ENCODE peak calls at places on chromosome 2, in nine cellular contexts. X is frontal cortex; L is heart left ventricle; N is effector CD4-positive, alpha-beta T cell; G is RPMI7951; K is GM23248; Y is iris pigment epithelial cell; P is SW480; A is lower leg skin. U is an unnamed sample.

GRCh38 chr2:145836986-145837385 is 1317.1 kb upstream of the ZEB2 start:
- DNase-seq in L (no peak), K (no peak), A (no peak), N (no peak), G (no peak), P (no peak), X (no peak), Y (no peak), U (no peak)

GRCh38 chr2:150732064-150732463 is 244.6 kb upstream of the RND3 start:
- DNase-seq in X (no peak), Y (peak), L (no peak), N (no peak), A (no peak), P (no peak), K (peak), G (peak), U (peak)

GRCh38 chr2:79375817-79376216 is 137.0 kb upstream of the CTNNA2 start:
- DNase-seq in Y (no peak), P (no peak), K (no peak), N (no peak), A (no peak), L (no peak), G (no peak), X (no peak), U (no peak)

GRCh38 chr2:39107156-39107555 is 13.7 kb downstream of the SOS1 start:
- DNase-seq in Y (peak), G (no peak), A (no peak), K (no peak), N (no peak), L (no peak), X (peak), P (no peak), U (no peak)

GRCh38 chr2:15874311-15874710 is 66.0 kb upstream of the MYCN start:
- DNase-seq in G (no peak), X (no peak), N (no peak), L (no peak), K (no peak), P (no peak), A (no peak), Y (no peak), U (peak)

GRCh38 chr2:70984576-70985282 is 6.3 kb downstream of the ANKRD53 start:
- DNase-seq in X (peak), N (peak), A (no peak), G (peak), L (peak), P (no peak), K (peak), Y (peak), U (no peak)

GRCh38 chr2:236309669-236310029 is 45.4 kb upstream of the ASB18 start:
- DNase-seq in L (no peak), Y (peak), G (peak), N (no peak), K (peak), P (peak), X (peak), A (no peak), U (peak)

GRCh38 chr2:149594411-149594810 is 6.8 kb upstream of the MMADHC start:
- DNase-seq in K (no peak), A (no peak), N (no peak), G (no peak), X (no peak), L (no peak), P (no peak), Y (no peak), U (no peak)

GRCh38 chr2:239522740-239523119 is 121.9 kb upstream of the HDAC4 start:
- DNase-seq in N (no peak), X (no peak), A (no peak), P (no peak), G (peak), K (no peak), L (no peak), Y (no peak), U (no peak)

GRCh38 chr2:82839046-82839445 is 1620.0 kb downstream of the SUCLG1 start:
- DNase-seq in X (no peak), N (no peak), P (no peak), A (no peak), Y (peak), L (no peak), K (no peak), G (no peak), U (peak)

GRCh38 chr2:119293900-119294299 is 70.3 kb downstream of the STEAP3 start:
- DNase-seq in Y (no peak), N (no peak), A (no peak), L (peak), X (no peak), K (no peak), G (peak), P (no peak), U (no peak)

GRCh38 chr2:19574788-19575260 is 216.4 kb upstream of the OSR1 start:
- DNase-seq in P (no peak), N (no peak), Y (peak), X (no peak), A (peak), L (peak), G (peak), K (peak), U (no peak)

GRCh38 chr2:98800330-98801064 is 69.6 kb upstream of the MGAT4A start:
- DNase-seq in X (no peak), Y (no peak), L (no peak), A (no peak), K (no peak), P (no peak), G (no peak), N (no peak), U (no peak)

GRCh38 chr2:226362991-226363390 is 436.6 kb downstream of the IRS1 start:
- DNase-seq in N (no peak), A (no peak), X (no peak), Y (peak), K (peak), P (no peak), G (peak), L (no peak), U (peak)

GRCh38 chr2:25983735-25984134 is 1.4 kb upstream of the KIF3C start:
- DNase-seq in L (no peak), Y (no peak), K (no peak), X (no peak), P (no peak), A (no peak), N (no peak), G (no peak), U (peak)

GRCh38 chr2:188187726-188188125 is 103.9 kb upstream of the GULP1 start:
- DNase-seq in X (no peak), P (no peak), L (no peak), G (no peak), N (no peak), K (no peak), Y (no peak), A (no peak), U (no peak)

GRCh38 chr2:213238753-213239591 is 45.3 kb upstream of the SPAG16 start:
- DNase-seq in K (peak), N (no peak), G (peak), A (peak), L (no peak), Y (peak), X (no peak), P (peak), U (peak)

GRCh38 chr2:69483024-69483423 is 45.8 kb upstream of the NFU1 start:
- DNase-seq in N (no peak), X (no peak), P (peak), A (no peak), Y (no peak), L (no peak), G (peak), K (no peak), U (peak)

GRCh38 chr2:95264626-95265025 is 9.6 kb upstream of the PROM2 start:
- DNase-seq in Y (no peak), K (peak), A (peak), P (no peak), L (peak), G (peak), X (no peak), N (no peak), U (no peak)

GRCh38 chr2:56714400-56714799 is 530.6 kb downstream of the CCDC85A start:
- DNase-seq in A (no peak), Y (no peak), K (peak), L (no peak), X (no peak), N (no peak), G (peak), P (no peak), U (no peak)

GRCh38 chr2:208077286-208077685 is 47.0 kb downstream of the CRYGD start:
- DNase-seq in X (no peak), L (no peak), K (peak), P (no peak), A (no peak), N (no peak), Y (peak), G (no peak), U (no peak)

GRCh38 chr2:121263996-121264715 is 20.8 kb downstream of the TFCP2L1 start:
- DNase-seq in A (no peak), K (no peak), N (no peak), X (no peak), Y (no peak), P (no peak), G (no peak), L (no peak), U (no peak)

GRCh38 chr2:65349863-65350262 is 82.5 kb downstream of the SPRED2 start:
- DNase-seq in N (no peak), Y (peak), L (peak), A (peak), K (peak), X (no peak), P (no peak), G (peak), U (no peak)

GRCh38 chr2:177030391-177031000 is 182.1 kb upstream of the HNRNPA3 start:
- DNase-seq in P (no peak), A (no peak), Y (no peak), X (peak), N (no peak), K (no peak), G (no peak), L (no peak), U (no peak)

GRCh38 chr2:160657206-160657605 is 163.6 kb upstream of the RBMS1 start:
- DNase-seq in X (no peak), A (no peak), Y (peak), L (no peak), G (peak), K (peak), P (no peak), N (no peak), U (no peak)

GRCh38 chr2:118848381-118849225 is 1.2 kb upstream of the EN1 start:
- DNase-seq in X (no peak), N (no peak), A (no peak), G (no peak), Y (no peak), K (no peak), L (no peak), P (no peak), U (no peak)

GRCh38 chr2:127347734-127348392 is 39.9 kb downstream of the MAP3K2 start:
- DNase-seq in N (no peak), P (no peak), K (no peak), Y (no peak), G (no peak), X (no peak), L (no peak), A (no peak), U (no peak)

U was measured in renal cortical epithelial cell.